ENCODE peak calls at places on chromosomes 11 and 22, in nine cellular contexts. H is anterior cingulate cortex; Z is ureter; K is SHP77; A is NCI-H460; G is activated CD4-positive, alpha-beta memory T cell treated with anti-CD3 and anti-CD28 coated beads, Interleukin-2, amount 10 ng/mL, durations not matched to agents 7 days and 5 days; F is stimulated activated CD8-positive, alpha-beta memory T cell treated with anti-CD3 and anti-CD28 coated beads, Interleukin-15, amount 100 ng/mL, for 4 hours; T is astrocyte of the spinal cord; V is lower leg skin. I is an unnamed sample.

GRCh38 chr11:113419426-113420003 is 31.9 kb downstream of the ANKK1 start:
- DNase-seq in H (no peak), Z (no peak), K (no peak), A (no peak), G (no peak), F (no peak), T (no peak), V (no peak), I (no peak)

GRCh38 chr11:2579315-2580060 is 120.3 kb downstream of the KCNQ1OT1 start:
- DNase-seq in H (no peak), Z (peak), K (no peak), A (no peak), G (no peak), F (no peak), T (no peak), V (peak), I (no peak)

GRCh38 chr11:124199702-124200101 is 16.6 kb downstream of the OR10D3 start:
- DNase-seq in H (no peak), Z (no peak), K (peak), A (peak), G (no peak), F (no peak), T (peak), V (no peak), I (no peak)

GRCh38 chr11:103222801-103223200 is 113.6 kb downstream of the DYNC2H1 start:
- DNase-seq in H (no peak), Z (no peak), K (no peak), A (no peak), G (no peak), F (no peak), T (peak), V (no peak), I (no peak)

GRCh38 chr11:748007-748359 is 719 bp downstream of the TALDO1 start:
- DNase-seq in H (no peak), Z (no peak), K (no peak), A (no peak), G (no peak), F (no peak), T (no peak), V (no peak), I (no peak)

GRCh38 chr11:1943977-1944376 is 3.2 kb upstream of the MRPL23 start:
- DNase-seq in H (no peak), Z (peak), K (no peak), A (no peak), G (peak), F (no peak), T (peak), V (peak), I (no peak)

GRCh38 chr11:93536346-93536871 is 6.8 kb downstream of the SMCO4 start:
- DNase-seq in H (no peak), Z (no peak), K (no peak), A (no peak), G (no peak), F (no peak), T (no peak), V (no peak), I (no peak)

GRCh38 chr11:19447150-19447566 is 206.4 kb upstream of the E2F8 start:
- DNase-seq in H (no peak), Z (no peak), K (no peak), A (no peak), G (no peak), F (no peak), T (peak), V (no peak), I (peak)

GRCh38 chr22:35010543-35010942 is 55.4 kb upstream of the ISX start:
- DNase-seq in H (no peak), Z (no peak), K (no peak), A (no peak), G (no peak), F (no peak), T (no peak), V (no peak), I (no peak)

GRCh38 chr11:72227316-72228228 is 3.0 kb downstream of the INPPL1 start:
- DNase-seq in H (no peak), Z (peak), K (peak), A (no peak), G (peak), F (no peak), T (peak), V (peak), I (no peak)

GRCh38 chr11:11552688-11553087 is 69.1 kb downstream of the GALNT18 start:
- DNase-seq in H (no peak), Z (no peak), K (no peak), A (no peak), G (no peak), F (no peak), T (no peak), V (no peak), I (no peak)

GRCh38 chr11:95279921-95280861 is 49.2 kb upstream of the SESN3 start:
- DNase-seq in H (no peak), Z (no peak), K (no peak), A (no peak), G (no peak), F (no peak), T (no peak), V (no peak), I (no peak)

GRCh38 chr11:33323421-33323820 is 66.2 kb downstream of the HIPK3 start:
- DNase-seq in H (no peak), Z (no peak), K (no peak), A (no peak), G (no peak), F (no peak), T (no peak), V (no peak), I (no peak)

GRCh38 chr11:102253018-102253775 is 64.1 kb upstream of the BIRC3 start:
- DNase-seq in H (no peak), Z (no peak), K (no peak), A (no peak), G (no peak), F (no peak), T (no peak), V (no peak), I (no peak)

GRCh38 chr11:58740447-58740846 is 8.7 kb upstream of the GLYAT start:
- DNase-seq in H (no peak), Z (no peak), K (no peak), A (no peak), G (no peak), F (no peak), T (no peak), V (no peak), I (no peak)

GRCh38 chr22:40383905-40384304 is 13.5 kb downstream of the SGSM3 start:
- DNase-seq in H (no peak), Z (no peak), K (no peak), A (no peak), G (no peak), F (no peak), T (peak), V (no peak), I (no peak)

GRCh38 chr11:9170450-9170849 is 79.1 kb upstream of the SCUBE2 start:
- DNase-seq in H (no peak), Z (no peak), K (no peak), A (no peak), G (no peak), F (no peak), T (peak), V (no peak), I (no peak)

GRCh38 chr11:22337571-22338464 is at the start of gene SLC17A6:
- DNase-seq in H (no peak), Z (no peak), K (no peak), A (peak), G (no peak), F (no peak), T (peak), V (no peak), I (peak)

GRCh38 chr11:84829162-84829561 is 798.0 kb downstream of the DLG2 start:
- DNase-seq in H (no peak), Z (no peak), K (no peak), A (no peak), G (no peak), F (no peak), T (no peak), V (no peak), I (no peak)